ENCODE peak calls at places on chromosomes 6 and 20, in nine cellular contexts. J is breast epithelium, R is stomach, C is neural crest cell, N is GM06990, K is AG04449, H is osteocyte, S is HFFc6, F is fibroblast of pulmonary artery. I is an unnamed sample.

GRCh38 chr6:149334201-149334600 is 16.7 kb downstream of the TAB2 start:
- DNase-seq in J (no peak), R (no peak), C (no peak), N (no peak), K (no peak), H (no peak), S (peak), F (peak), I (no peak)

GRCh38 chr6:50087231-50087954 is 37.7 kb upstream of the DEFB112 start:
- DNase-seq in J (no peak), R (no peak), C (no peak), N (no peak), K (peak), H (no peak), S (no peak), F (peak), I (no peak)

GRCh38 chr20:1392693-1393506 is at the start of gene FKBP1A:
- DNase-seq in J (peak), R (peak), C (peak), N (peak), K (peak), H (peak), S (peak), F (peak), I (peak)

GRCh38 chr6:149320745-149321240 is 3.3 kb downstream of the TAB2 start:
- DNase-seq in J (no peak), R (no peak), C (no peak), N (no peak), K (no peak), H (no peak), S (no peak), F (no peak), I (no peak)

GRCh38 chr20:41177636-41178035 is 40.3 kb downstream of the PLCG1 start:
- DNase-seq in J (peak), R (peak), C (no peak), N (no peak), K (peak), H (peak), S (peak), F (peak), I (peak)

GRCh38 chr20:62172666-62173065 is 10.2 kb upstream of the MTG2 start:
- DNase-seq in J (no peak), R (no peak), C (no peak), N (no peak), K (no peak), H (no peak), S (no peak), F (no peak), I (no peak)

GRCh38 chr6:11613858-11614257 is 76.3 kb downstream of the TMEM170B start:
- DNase-seq in J (no peak), R (no peak), C (no peak), N (no peak), K (peak), H (no peak), S (peak), F (peak), I (no peak)

GRCh38 chr6:71599366-71599765 is 287.0 kb upstream of the RIMS1 start:
- DNase-seq in J (no peak), R (no peak), C (no peak), N (no peak), K (no peak), H (no peak), S (no peak), F (no peak), I (no peak)

GRCh38 chr20:10433623-10434466 is at the start of gene MKKS:
- DNase-seq in J (peak), R (peak), C (peak), N (peak), K (peak), H (peak), S (peak), F (peak), I (peak)

GRCh38 chr20:58942549-58942948 is 38.5 kb upstream of the NELFCD start:
- DNase-seq in J (no peak), R (no peak), C (no peak), N (no peak), K (no peak), H (no peak), S (no peak), F (no peak), I (no peak)

GRCh38 chr6:148492654-148493290 is 150.1 kb downstream of the SASH1 start:
- DNase-seq in J (no peak), R (no peak), C (no peak), N (no peak), K (no peak), H (no peak), S (no peak), F (peak), I (no peak)

GRCh38 chr6:47922391-47922790 is 140.6 kb downstream of the OPN5 start:
- DNase-seq in J (no peak), R (no peak), C (peak), N (no peak), K (no peak), H (no peak), S (no peak), F (no peak), I (no peak)

DNA sequence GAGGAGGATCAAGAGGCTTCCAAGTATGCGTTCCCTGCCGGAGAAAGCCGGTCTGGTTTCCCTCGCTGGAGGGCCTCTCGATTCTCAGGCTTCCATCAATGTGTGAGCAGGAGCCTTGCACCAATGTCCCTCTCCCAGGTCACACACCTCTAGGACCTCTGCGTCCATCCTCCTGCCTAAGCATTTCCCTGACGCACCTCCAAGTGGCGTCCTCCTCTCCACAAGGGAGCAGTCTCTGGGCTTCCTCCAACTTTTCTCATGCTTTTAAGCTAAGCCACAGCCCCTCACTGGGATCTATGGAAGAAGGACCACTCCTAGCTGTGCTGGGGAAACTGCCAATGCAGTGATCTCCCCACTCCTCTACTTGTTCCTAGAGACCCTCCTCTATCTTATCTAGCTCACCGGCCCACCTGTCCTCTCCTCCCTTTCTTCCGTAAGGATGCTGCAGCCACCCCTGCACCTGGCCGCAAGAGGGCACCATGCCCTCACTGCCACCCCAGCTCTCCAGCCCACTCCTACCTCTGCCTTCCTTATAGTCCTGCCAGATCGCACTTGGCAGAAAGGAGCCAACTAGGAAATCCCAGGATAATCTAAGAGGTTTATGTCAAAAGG is 258.7 kb downstream of the LRFN2 start:
- DNase-seq in J (peak), R (peak), C (no peak), N (no peak), K (no peak), H (no peak), S (no peak), F (no peak), I (peak)
- TF ChIP-seq CTCF in J (no peak), R (no peak), C (peak), N (peak), K (no peak), H (peak), S (peak), F (peak), I (peak)

GRCh38 chr20:38658879-38659612 is 57.4 kb downstream of the ARHGAP40 start:
- DNase-seq in J (no peak), R (no peak), C (peak), N (no peak), K (no peak), H (no peak), S (no peak), F (peak), I (no peak)
- TF ChIP-seq CTCF in J (peak), R (no peak), C (peak), N (peak), K (peak), H (peak), S (peak), F (peak), I (peak)

GRCh38 chr6:1856381-1856780 is 246.7 kb downstream of the FOXC1 start:
- DNase-seq in J (no peak), R (no peak), C (no peak), N (peak), K (peak), H (no peak), S (peak), F (peak), I (no peak)
- TF ChIP-seq CTCF in J (no peak), R (no peak), C (no peak), N (no peak), K (no peak), H (peak), S (no peak), F (no peak), I (no peak)

GRCh38 chr6:129673758-129674157 is 36.2 kb downstream of the ARHGAP18 start:
- DNase-seq in J (no peak), R (no peak), C (no peak), N (no peak), K (no peak), H (no peak), S (no peak), F (no peak), I (no peak)

GRCh38 chr6:129672883-129673631 is 36.9 kb downstream of the ARHGAP18 start:
- DNase-seq in J (no peak), R (no peak), C (no peak), N (peak), K (no peak), H (no peak), S (peak), F (peak), I (no peak)

GRCh38 chr6:129672345-129672691 is 37.7 kb downstream of the ARHGAP18 start:
- DNase-seq in J (no peak), R (no peak), C (no peak), N (no peak), K (no peak), H (no peak), S (no peak), F (peak), I (no peak)

GRCh38 chr6:129670634-129671033 is 39.3 kb downstream of the ARHGAP18 start:
- DNase-seq in J (no peak), R (no peak), C (no peak), N (no peak), K (no peak), H (no peak), S (no peak), F (no peak), I (no peak)

GRCh38 chr6:129671442-129672344 is 38.3 kb downstream of the ARHGAP18 start:
- DNase-seq in J (no peak), R (no peak), C (no peak), N (peak), K (no peak), H (no peak), S (no peak), F (no peak), I (no peak)
- TF ChIP-seq CTCF in J (no peak), R (no peak), C (no peak), N (peak), K (no peak), H (peak), S (peak), F (no peak), I (no peak)

DNA sequence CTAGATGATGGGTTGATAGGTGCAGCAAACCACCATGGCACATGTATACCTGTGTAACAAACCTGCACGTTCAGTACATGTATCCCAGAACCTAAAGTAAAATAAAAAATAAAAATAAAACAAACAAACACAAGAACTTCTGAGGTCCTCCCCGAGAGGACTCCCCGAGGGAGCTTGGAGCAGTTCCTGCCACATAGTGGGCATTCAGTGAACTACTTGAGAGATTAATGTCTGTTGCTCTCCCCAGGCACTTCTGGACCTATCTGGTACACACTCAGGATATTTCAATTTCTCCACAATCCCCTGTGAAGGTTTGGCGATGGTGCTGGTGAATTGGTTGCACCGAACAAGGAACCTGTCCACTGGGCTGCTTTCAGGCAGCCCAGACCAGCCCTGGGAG is 311.2 kb downstream of the ESR1 start:
- DNase-seq in J (no peak), R (no peak), C (no peak), N (no peak), K (no peak), H (no peak), S (no peak), F (no peak), I (no peak)
- TF ChIP-seq CTCF in J (no peak), R (no peak), C (no peak), N (no peak), K (no peak), H (no peak), S (peak), F (peak), I (no peak)

DNA sequence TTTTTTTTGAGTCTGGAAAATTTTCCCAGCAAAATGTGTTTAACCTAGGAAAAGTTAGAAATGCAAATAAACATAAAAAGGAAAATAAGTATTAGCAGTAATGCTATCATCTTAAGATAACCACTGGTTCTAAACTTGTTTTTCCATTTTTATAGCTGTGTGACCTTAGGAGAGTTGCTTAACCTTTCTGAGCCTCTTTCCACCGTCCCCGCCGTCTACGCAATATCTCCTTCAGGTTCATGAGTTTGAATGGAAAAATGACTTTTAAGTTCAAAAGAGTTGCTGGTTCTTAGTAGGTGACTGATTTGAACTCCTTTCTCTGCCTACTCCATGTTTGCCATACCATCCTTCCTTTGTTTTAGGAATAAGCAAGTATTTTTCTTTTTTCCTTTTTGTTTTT is 44.0 kb downstream of the GMPR start:
- DNase-seq in J (no peak), R (no peak), C (no peak), N (no peak), K (no peak), H (no peak), S (no peak), F (no peak), I (no peak)
- TF ChIP-seq CTCF in J (no peak), R (no peak), C (no peak), N (no peak), K (no peak), H (no peak), S (no peak), F (no peak), I (no peak)

GRCh38 chr6:89122625-89123024 is 4.8 kb upstream of the SRSF12 start:
- DNase-seq in J (no peak), R (no peak), C (no peak), N (no peak), K (no peak), H (no peak), S (peak), F (peak), I (no peak)
- TF ChIP-seq CTCF in J (no peak), R (no peak), C (peak), N (peak), K (peak), H (peak), S (peak), F (peak), I (peak)

I was measured in pancreas.